ENCODE peak calls at places on chromosomes 5 and 9, in ten cellular contexts. K is astrocyte of the hippocampus; Q is germinal center; Y is AG04450; S is fibroblast of lung; J is activated CD4-positive, alpha-beta T cell treated with anti-CD3 and anti-CD28 coated beads for 36 hours; E is left kidney; X is GDM1; P is fibroblast of the aortic adventitia; O is BE2C. D is an unnamed sample.

GRCh38 chr9:107154766-107155165 is 128.3 kb upstream of the RAD23B start:
- DNase-seq in Q (no peak), P (no peak), O (no peak), X (no peak), Y (no peak), K (no peak), J (no peak), S (no peak), E (no peak), D (no peak)

GRCh38 chr5:32123889-32124676 is 50.0 kb downstream of the GOLPH3 start:
- DNase-seq in Q (no peak), O (no peak), K (no peak), P (no peak), S (no peak), Y (no peak), X (no peak), E (no peak), J (no peak), D (no peak)

GRCh38 chr9:85404911-85405580 is 336.7 kb downstream of the AGTPBP1 start:
- DNase-seq in O (no peak), X (no peak), Y (no peak), S (peak; percentile 18), Q (no peak), P (no peak), J (no peak), K (no peak), E (no peak), D (no peak)

GRCh38 chr5:172733179-172733973 is 37.6 kb downstream of the DUSP1 start:
- DNase-seq in K (peak; percentile 97), J (no peak), X (no peak), Q (no peak), E (peak; percentile 81), O (no peak), S (peak; percentile 98), P (peak; percentile 98), Y (peak; percentile 52), D (no peak)

GRCh38 chr5:66814146-66814991 is 218.2 kb downstream of the MAST4 start:
- DNase-seq in E (peak; percentile 65), P (peak; percentile 73), X (peak; percentile 13), Q (peak; percentile 48), J (peak; percentile 70), O (peak; percentile 59), K (peak; percentile 70), Y (no peak), S (peak; percentile 34), D (peak; percentile 43)

GRCh38 chr5:159316519-159317383 is 13.5 kb downstream of the IL12B start:
- DNase-seq in Y (peak; percentile 32), O (peak; percentile 52), X (peak; percentile 31), P (peak; percentile 73), Q (peak; percentile 51), K (peak; percentile 74), J (peak; percentile 65), E (peak; percentile 78), S (peak; percentile 57), D (peak; percentile 58)

GRCh38 chr9:116471093-116471906 is 215.8 kb upstream of the TRIM32 start:
- DNase-seq in S (peak; percentile 81), Q (no peak), Y (no peak), E (peak; percentile 92), O (no peak), P (peak; percentile 95), K (peak; percentile 97), X (no peak), J (no peak), D (no peak)

GRCh38 chr5:170469414-170469813 is 34.4 kb upstream of the KCNIP1 start:
- DNase-seq in Y (no peak), P (no peak), K (no peak), O (no peak), J (no peak), E (no peak), S (no peak), X (no peak), Q (no peak), D (no peak)

GRCh38 chr5:112918679-112919078 is 3.3 kb downstream of the REEP5 start:
- DNase-seq in O (no peak), S (peak; percentile 8), J (no peak), Y (no peak), K (no peak), P (no peak), X (no peak), Q (no peak), E (peak; percentile 57), D (no peak)

GRCh38 chr5:76820491-76820890 is 1.7 kb downstream of the F2RL1 start:
- DNase-seq in O (no peak), K (peak; percentile 28), S (no peak), P (no peak), Y (no peak), Q (no peak), E (no peak), X (no peak), J (no peak), D (no peak)

GRCh38 chr5:151448038-151448985 is 909 bp downstream of the SLC36A1 start:
- DNase-seq in J (peak; percentile 40), Y (no peak), E (peak; percentile 65), X (no peak), P (peak; percentile 14), K (peak; percentile 41), S (peak; percentile 4), O (peak; percentile 26), Q (peak; percentile 35), D (no peak)

GRCh38 chr5:178230879-178231735 is 1.5 kb downstream of the PHYKPL start:
- DNase-seq in Y (no peak), S (peak; percentile 47), K (peak; percentile 42), X (no peak), J (no peak), O (no peak), Q (no peak), P (peak; percentile 64), E (no peak), D (no peak)

GRCh38 chr9:137449081-137449844 is 8.1 kb upstream of the ENTPD8 start:
- DNase-seq in O (peak; percentile 14), E (no peak), S (no peak), Y (no peak), X (no peak), K (no peak), P (no peak), Q (no peak), J (no peak), D (peak; percentile 47)

GRCh38 chr9:103183569-103184191 is 188.5 kb downstream of the CYLC2 start:
- DNase-seq in K (no peak), J (no peak), Q (no peak), S (no peak), O (peak; percentile 88), X (no peak), Y (no peak), E (peak; percentile 56), P (no peak), D (no peak)

GRCh38 chr5:167814828-167815227 is 476.6 kb upstream of the WWC1 start:
- DNase-seq in O (no peak), X (no peak), K (peak; percentile 98), E (no peak), Q (no peak), Y (peak; percentile 50), P (peak; percentile 88), J (no peak), S (peak; percentile 100), D (no peak)

GRCh38 chr9:101457003-101457402 is 21.4 kb upstream of the ALDOB start:
- DNase-seq in P (no peak), O (no peak), Q (no peak), J (no peak), E (no peak), Y (no peak), X (no peak), S (no peak), K (no peak), D (no peak)

GRCh38 chr5:10485142-10485795 is 43.6 kb downstream of the ROPN1L start:
- DNase-seq in J (peak; percentile 13), X (peak; percentile 52), Q (peak; percentile 43), S (peak; percentile 99), K (peak; percentile 93), E (peak; percentile 30), O (peak; percentile 97), Y (peak; percentile 94), P (peak; percentile 100), D (no peak)

D was measured in B cell.